ENCODE peak calls at places on chromosomes 6 and 20, in ten cellular contexts. M, U, V, J, C, B, G, F, E and R are unnamed samples. For H3K4me1 and H3K36me3, the result is how much of the 10 kb centered on the place peaks cover.

GRCh38 chr6:35238843-35239289 is 20.7 kb upstream of the ZNF76 start:
- DNase-seq in M (no peak), U (peak), V (peak), J (peak), C (no peak), B (no peak), G (peak), F (peak), E (no peak), R (no peak)

GRCh38 chr6:131597448-131597847 is 24.4 kb downstream of the ARG1 start:
- DNase-seq in M (peak), U (no peak), V (no peak), J (no peak), C (no peak), B (no peak), G (peak), F (no peak), E (no peak), R (peak)

GRCh38 chr6:42436825-42437224 is 14.9 kb downstream of the TRERF1 start:
- DNase-seq in M (no peak), U (no peak), V (no peak), J (no peak), C (no peak), B (no peak), G (no peak), F (no peak), E (no peak), R (no peak)

GRCh38 chr20:15789083-15789482 is 784.2 kb downstream of the KIF16B start:
- DNase-seq in M (no peak), U (no peak), V (no peak), J (no peak), C (no peak), B (no peak), G (no peak), F (no peak), E (no peak), R (no peak)

GRCh38 chr6:127855542-127856159 is 45.2 kb downstream of the THEMIS start:
- DNase-seq in M (peak), U (peak), V (peak), J (no peak), C (peak), B (no peak), G (peak), F (no peak), E (no peak), R (peak)

GRCh38 chr20:7248392-7248992 is 481.0 kb downstream of the BMP2 start:
- DNase-seq in M (no peak), U (no peak), V (no peak), J (no peak), C (no peak), B (no peak), G (no peak), F (no peak), E (no peak), R (no peak)

GRCh38 chr6:66226099-66226498 is 519.1 kb upstream of the EYS start:
- DNase-seq in M (peak), U (no peak), V (no peak), J (no peak), C (no peak), B (no peak), G (peak), F (no peak), E (no peak), R (no peak)

GRCh38 chr6:168433898-168434297 is 7.1 kb upstream of the SMOC2 start:
- DNase-seq in M (no peak), U (no peak), V (no peak), J (no peak), C (no peak), B (no peak), G (no peak), F (no peak), E (no peak), R (no peak)

GRCh38 chr6:9248125-9248524 is 812.8 kb upstream of the SLC35B3 start:
- DNase-seq in M (peak), U (no peak), V (no peak), J (no peak), C (no peak), B (no peak), G (no peak), F (no peak), E (no peak), R (no peak)

DNA sequence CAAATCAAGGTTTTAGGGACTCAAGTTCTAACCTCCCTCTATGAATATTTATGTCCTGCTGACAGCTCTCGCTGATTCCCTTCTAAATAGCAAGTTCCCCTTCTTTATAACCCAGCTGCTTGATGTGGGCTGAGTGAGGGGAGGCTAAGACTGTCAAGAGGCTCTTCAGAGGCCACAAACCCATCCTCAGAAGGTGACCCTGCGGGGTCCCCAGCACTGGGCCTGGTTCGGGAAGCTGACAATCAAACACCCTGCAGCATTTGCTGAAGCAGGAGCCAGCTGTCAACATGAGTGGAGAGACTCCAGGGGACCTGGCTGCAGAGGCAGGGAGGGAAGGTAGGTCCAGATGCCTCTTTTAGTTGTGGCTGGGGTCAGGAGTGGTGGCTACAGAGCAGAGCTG is 11.8 kb downstream of the CCDC167 start:
- DNase-seq in M (no peak), U (peak), V (no peak), J (no peak), C (no peak), B (no peak), G (no peak), F (no peak), E (no peak), R (no peak)
- H3K4me1 ChIP-seq in M (under half), U (under half), V (under half), J (under half), C (under half), B (under half), G (under half), F (under half), E (under half), R (half or more)

DNA sequence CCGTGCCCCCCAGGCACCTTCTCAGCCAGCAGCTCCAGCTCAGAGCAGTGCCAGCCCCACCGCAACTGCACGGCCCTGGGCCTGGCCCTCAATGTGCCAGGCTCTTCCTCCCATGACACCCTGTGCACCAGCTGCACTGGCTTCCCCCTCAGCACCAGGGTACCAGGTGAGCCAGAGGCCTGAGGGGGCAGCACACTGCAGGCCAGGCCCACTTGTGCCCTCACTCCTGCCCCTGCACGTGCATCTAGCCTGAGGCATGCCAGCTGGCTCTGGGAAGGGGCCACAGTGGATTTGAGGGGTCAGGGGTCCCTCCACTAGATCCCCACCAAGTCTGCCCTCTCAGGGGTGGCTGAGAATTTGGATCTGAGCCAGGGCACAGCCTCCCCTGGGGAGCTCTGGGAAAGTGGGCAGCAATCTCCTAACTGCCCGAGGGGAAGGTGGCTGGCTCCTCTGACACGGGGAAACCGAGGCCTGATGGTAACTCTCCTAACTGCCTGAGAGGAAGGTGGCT is 960 bp downstream of the TNFRSF6B start:
- DNase-seq in M (peak), U (peak), V (peak), J (peak), C (no peak), B (no peak), G (no peak), F (peak), E (peak), R (no peak)
- H3K36me3 ChIP-seq in M (under half), U (under half), V (under half), J (under half), C (under half), B (under half), G (under half), F (under half), E (under half), R (under half)

GRCh38 chr20:42639140-42639539 is 550.6 kb downstream of the PTPRT start:
- DNase-seq in M (no peak), U (no peak), V (no peak), J (no peak), C (no peak), B (no peak), G (no peak), F (no peak), E (no peak), R (no peak)

GRCh38 chr20:42646250-42646649 is 543.5 kb downstream of the PTPRT start:
- DNase-seq in M (no peak), U (no peak), V (no peak), J (no peak), C (no peak), B (no peak), G (no peak), F (no peak), E (no peak), R (no peak)

GRCh38 chr20:42641886-42642285 is 547.8 kb downstream of the PTPRT start:
- DNase-seq in M (no peak), U (no peak), V (no peak), J (no peak), C (no peak), B (no peak), G (no peak), F (no peak), E (no peak), R (no peak)
- H3K4me3 ChIP-seq in M (no peak), U (no peak), V (no peak), J (no peak), C (no peak), B (no peak), G (no peak), F (no peak), E (no peak), R (no peak)

GRCh38 chr6:38387461-38387860 is 252.3 kb downstream of the BTBD9 start:
- DNase-seq in M (no peak), U (no peak), V (no peak), J (no peak), C (no peak), B (no peak), G (no peak), F (no peak), E (no peak), R (no peak)
- H3K4me1 ChIP-seq in M (under half), U (under half), V (under half), J (under half), C (under half), B (under half), G (under half), F (under half), E (under half), R (under half)

GRCh38 chr6:12315292-12316081 is 25.3 kb downstream of the EDN1 start:
- DNase-seq in M (no peak), U (no peak), V (no peak), J (no peak), C (no peak), B (no peak), G (no peak), F (no peak), E (no peak), R (no peak)

GRCh38 chr6:12313992-12314589 is 23.9 kb downstream of the EDN1 start:
- DNase-seq in M (peak), U (no peak), V (no peak), J (no peak), C (no peak), B (no peak), G (no peak), F (peak), E (no peak), R (no peak)

GRCh38 chr6:12312736-12313135 is 22.6 kb downstream of the EDN1 start:
- DNase-seq in M (no peak), U (no peak), V (no peak), J (no peak), C (no peak), B (no peak), G (no peak), F (no peak), E (no peak), R (no peak)

GRCh38 chr6:12314751-12315150 is 24.6 kb downstream of the EDN1 start:
- DNase-seq in M (no peak), U (no peak), V (no peak), J (no peak), C (no peak), B (no peak), G (no peak), F (no peak), E (no peak), R (no peak)

DNA sequence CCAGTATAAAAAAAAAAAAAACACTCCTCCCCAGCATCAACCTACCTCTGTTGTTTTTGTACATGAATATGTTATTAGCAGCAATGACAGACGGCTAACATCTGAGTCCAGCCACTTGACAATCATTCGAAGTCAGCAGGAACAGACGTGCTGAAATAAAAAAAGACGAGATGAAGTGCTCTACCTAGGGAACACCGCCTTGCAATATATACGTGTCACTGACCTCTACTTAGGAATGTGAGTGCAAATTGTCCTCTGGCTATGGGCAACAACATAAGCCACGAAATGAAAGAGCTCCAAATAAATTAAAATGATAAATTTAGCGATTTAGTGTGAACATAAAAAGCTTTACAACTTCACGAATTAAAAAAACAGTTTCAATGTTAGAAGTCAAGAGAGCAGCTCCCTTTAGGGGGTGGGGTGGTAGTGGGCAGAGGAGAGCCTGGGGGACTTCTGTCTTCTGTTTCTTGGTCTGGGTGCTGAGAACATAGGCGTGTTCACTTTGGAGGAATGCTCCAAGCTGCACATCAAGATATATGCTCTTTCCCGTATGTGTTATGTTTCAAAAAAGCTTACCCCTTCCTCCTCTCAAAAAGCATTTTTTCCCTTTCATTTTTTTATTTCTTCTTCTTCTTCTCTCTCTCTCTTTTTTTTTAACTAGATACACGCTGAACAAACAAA is 23.3 kb downstream of the EDN1 start:
- DNase-seq in M (no peak), U (no peak), V (no peak), J (no peak), C (no peak), B (no peak), G (no peak), F (no peak), E (no peak), R (no peak)
- H3K36me3 ChIP-seq in M (under half), U (under half), V (under half), J (under half), C (under half), B (under half), G (under half), F (under half), E (under half), R (under half)

GRCh38 chr6:113405326-113406050 is 451.7 kb upstream of the MARCKS start:
- DNase-seq in M (no peak), U (no peak), V (no peak), J (no peak), C (no peak), B (no peak), G (peak), F (no peak), E (no peak), R (no peak)
- H3K4me3 ChIP-seq in M (no peak), U (no peak), V (no peak), J (no peak), C (no peak), B (no peak), G (no peak), F (no peak), E (no peak), R (no peak)

GRCh38 chr6:12890171-12890790 is 173.7 kb downstream of the PHACTR1 start:
- DNase-seq in M (peak), U (peak), V (no peak), J (no peak), C (no peak), B (no peak), G (no peak), F (no peak), E (no peak), R (peak)
- H3K4me1 ChIP-seq in M (under half), U (under half), V (under half), J (under half), C (under half), B (under half), G (under half), F (under half), E (under half), R (under half)